ENCODE peak calls at places on chromosomes 4 and X, in five cellular contexts. R is osteoblast, C is A549, L is IMR-90, K is endodermal cell. J is an unnamed sample.

GRCh38 chr4:122854444-122854843 is 27.8 kb downstream of the FGF2 start:
- DNase-seq in L (no peak), R (no peak), K (no peak), C (no peak), J (no peak)

GRCh38 chr4:90234916-90235547 is 107.8 kb downstream of the CCSER1 start:
- DNase-seq in K (no peak), L (no peak), R (no peak), C (no peak), J (no peak)

GRCh38 chr4:153564630-153565525 is 98.7 kb downstream of the TMEM131L start:
- DNase-seq in R (no peak), K (no peak), L (peak; percentile 60), C (peak; percentile 42), J (no peak)

GRCh38 chrX:87518504-87518903 is 902 bp downstream of the KLHL4 start:
- DNase-seq in C (no peak), K (no peak), R (no peak), L (peak; percentile 18), J (no peak)

GRCh38 chr4:149708513-149709175 is 107.0 kb downstream of the IQCM start:
- DNase-seq in L (peak; percentile 46), K (no peak), R (no peak), C (no peak), J (no peak)

GRCh38 chr4:35835893-35836292 is 408.4 kb downstream of the ARAP2 start:
- DNase-seq in C (no peak), L (no peak), R (no peak), K (no peak), J (no peak)

GRCh38 chrX:119145241-119145653 is 17.6 kb upstream of the KIAA1210 start:
- DNase-seq in C (peak; percentile 37), R (peak; percentile 50), K (peak; percentile 71), L (no peak), J (no peak)

GRCh38 chr4:146890301-146890700 is 55.4 kb downstream of the TTC29 start:
- DNase-seq in K (no peak), C (no peak), L (no peak), R (no peak), J (no peak)

GRCh38 chr4:87017580-87018061 is 82.8 kb downstream of the AFF1 start:
- DNase-seq in K (no peak), C (peak; percentile 68), R (no peak), L (peak; percentile 88), J (no peak)

GRCh38 chr4:113759696-113760093 is 1.8 kb downstream of the CAMK2D start:
- DNase-seq in C (no peak), L (peak; percentile 12), K (no peak), R (no peak), J (no peak)

GRCh38 chr4:169201144-169202124 is 69.3 kb downstream of the SH3RF1 start:
- DNase-seq in L (no peak), C (no peak), K (no peak), R (no peak), J (no peak)

GRCh38 chr4:7089211-7089964 is 21.5 kb upstream of the GRPEL1 start:
- DNase-seq in C (no peak), K (no peak), R (no peak), L (no peak), J (no peak)

GRCh38 chr4:105620640-105621323 is 68.4 kb downstream of the ARHGEF38 start:
- DNase-seq in C (peak; percentile 5), L (peak; percentile 57), K (no peak), R (peak; percentile 79), J (no peak)

GRCh38 chr4:29970626-29971025 is 749.5 kb upstream of the PCDH7 start:
- DNase-seq in C (peak; percentile 4), R (no peak), L (no peak), K (peak; percentile 60), J (no peak)
- TF ChIP-seq CTCF in C (no peak), R (no peak), L (no peak), K (peak; percentile 79), J (no peak)

GRCh38 chrX:110432831-110433230 is 74.2 kb downstream of the RTL9 start:
- DNase-seq in L (no peak), R (no peak), C (no peak), K (no peak), J (no peak)
- H3K4me1 ChIP-seq in L (no peaks in the 10 kb centered on the region), R (no peaks in the 10 kb centered on the region), C (no peaks in the 10 kb centered on the region), K (no peaks in the 10 kb centered on the region), J (no peaks in the 10 kb centered on the region)

DNA sequence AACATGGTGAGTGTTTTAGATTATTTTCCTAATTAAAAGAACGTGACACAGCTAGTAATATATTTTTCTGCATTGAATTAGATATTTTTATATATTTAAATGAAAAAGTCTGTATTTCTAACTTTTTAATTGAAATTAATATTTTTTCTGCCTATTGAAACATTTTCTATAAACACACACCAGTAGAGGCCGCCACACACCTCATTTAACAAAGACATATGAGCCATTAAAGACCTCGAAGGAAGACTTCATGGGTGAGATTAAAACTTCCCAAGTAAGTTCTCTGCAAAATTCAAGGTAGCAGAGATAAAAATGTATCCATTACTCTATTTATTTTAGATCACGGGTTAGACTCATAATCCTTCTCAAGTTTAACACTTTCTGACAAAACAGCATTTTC is 8.3 kb downstream of the SLITRK2 start:
- DNase-seq in K (peak; percentile 44), C (peak; percentile 17), L (no peak), R (no peak), J (no peak)
- TF ChIP-seq CTCF in K (peak; percentile 66), C (peak; percentile 26), L (peak; percentile 27), R (no peak), J (no peak)

GRCh38 chr4:16897351-16897750 is 1.1 kb downstream of the LDB2 start:
- DNase-seq in C (no peak), L (peak; percentile 30), K (peak; percentile 69), R (no peak), J (no peak)
- H3K4me1 ChIP-seq in C (no peaks in the 10 kb centered on the region), L (peaks cover 11% of the 10 kb centered on the region), K (peaks cover 8% of the 10 kb centered on the region), R (peaks cover 46% of the 10 kb centered on the region), J (no peaks in the 10 kb centered on the region)

DNA sequence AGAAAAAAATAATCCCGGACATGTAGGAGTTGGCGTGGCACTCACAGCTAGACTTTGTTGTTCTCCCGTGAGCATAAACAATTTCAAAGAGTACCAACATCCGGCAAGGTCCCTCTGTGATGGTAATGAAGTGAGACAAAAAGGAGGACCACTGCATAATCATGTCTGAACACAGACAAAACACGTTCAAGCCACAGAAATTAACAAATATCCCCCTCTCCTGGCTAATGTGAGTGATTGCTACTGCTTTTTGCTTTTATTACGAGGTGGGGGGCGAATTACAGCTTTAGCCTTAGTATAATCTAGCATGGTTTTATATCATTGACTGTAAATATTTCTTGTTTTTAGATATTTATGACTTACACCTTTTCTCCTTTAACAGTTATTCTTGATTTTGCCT is 118.5 kb downstream of the PLS3 start:
- DNase-seq in L (peak; percentile 39), K (no peak), R (peak; percentile 77), C (peak; percentile 36), J (no peak)
- TF ChIP-seq CTCF in L (peak; percentile 57), K (peak; percentile 73), R (peak; percentile 57), C (peak; percentile 48), J (no peak)

DNA sequence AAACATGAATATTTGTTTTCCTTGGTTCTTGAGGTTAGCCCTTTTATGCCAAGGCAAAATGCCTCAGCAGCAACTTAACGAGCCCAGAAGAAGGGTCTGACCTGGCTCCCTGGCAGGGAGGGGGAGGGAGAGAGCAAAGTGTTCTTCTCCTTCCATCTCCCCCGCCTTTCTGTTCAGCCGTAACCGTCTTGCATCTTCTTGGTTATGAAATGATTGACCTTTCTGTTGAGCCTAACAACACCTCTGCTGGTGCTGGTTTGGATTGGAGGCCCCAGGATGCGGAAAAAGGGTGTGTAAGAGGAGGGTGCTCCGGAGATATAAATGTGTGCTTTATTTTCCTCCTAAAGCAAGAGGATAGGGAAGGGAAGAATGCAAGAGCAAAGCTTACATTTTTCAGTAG is 44.7 kb downstream of the PTTG2 start:
- DNase-seq in R (no peak), C (no peak), K (peak; percentile 55), L (no peak), J (no peak)
- H3K4me1 ChIP-seq in R (peaks cover 15% of the 10 kb centered on the region), C (no peaks in the 10 kb centered on the region), K (peaks cover 11% of the 10 kb centered on the region), L (peaks cover 17% of the 10 kb centered on the region), J (peaks cover 20% of the 10 kb centered on the region)

DNA sequence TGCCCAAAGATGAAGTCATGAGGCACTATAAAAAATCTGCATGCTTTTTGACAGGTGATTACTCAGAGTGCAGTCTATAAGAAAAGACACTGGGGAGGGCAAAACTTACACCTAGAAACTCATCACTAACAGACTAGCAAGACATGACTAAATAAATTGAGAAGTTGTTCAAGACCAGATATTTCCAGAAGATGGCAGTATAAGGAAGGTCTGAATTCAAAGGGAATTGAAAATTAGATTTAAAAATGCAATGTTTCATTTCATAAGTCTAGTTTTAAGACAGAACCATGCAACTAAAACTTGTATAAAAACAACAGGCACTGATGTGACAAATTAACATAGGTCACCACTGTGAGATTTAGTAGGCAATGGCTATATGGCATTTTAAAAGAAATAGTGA is 232.5 kb upstream of the POF1B start:
- DNase-seq in C (peak; percentile 5), R (no peak), L (peak; percentile 22), K (no peak), J (no peak)
- TF ChIP-seq CTCF in C (peak; percentile 36), R (peak; percentile 43), L (peak; percentile 53), K (peak; percentile 74), J (no peak)

DNA sequence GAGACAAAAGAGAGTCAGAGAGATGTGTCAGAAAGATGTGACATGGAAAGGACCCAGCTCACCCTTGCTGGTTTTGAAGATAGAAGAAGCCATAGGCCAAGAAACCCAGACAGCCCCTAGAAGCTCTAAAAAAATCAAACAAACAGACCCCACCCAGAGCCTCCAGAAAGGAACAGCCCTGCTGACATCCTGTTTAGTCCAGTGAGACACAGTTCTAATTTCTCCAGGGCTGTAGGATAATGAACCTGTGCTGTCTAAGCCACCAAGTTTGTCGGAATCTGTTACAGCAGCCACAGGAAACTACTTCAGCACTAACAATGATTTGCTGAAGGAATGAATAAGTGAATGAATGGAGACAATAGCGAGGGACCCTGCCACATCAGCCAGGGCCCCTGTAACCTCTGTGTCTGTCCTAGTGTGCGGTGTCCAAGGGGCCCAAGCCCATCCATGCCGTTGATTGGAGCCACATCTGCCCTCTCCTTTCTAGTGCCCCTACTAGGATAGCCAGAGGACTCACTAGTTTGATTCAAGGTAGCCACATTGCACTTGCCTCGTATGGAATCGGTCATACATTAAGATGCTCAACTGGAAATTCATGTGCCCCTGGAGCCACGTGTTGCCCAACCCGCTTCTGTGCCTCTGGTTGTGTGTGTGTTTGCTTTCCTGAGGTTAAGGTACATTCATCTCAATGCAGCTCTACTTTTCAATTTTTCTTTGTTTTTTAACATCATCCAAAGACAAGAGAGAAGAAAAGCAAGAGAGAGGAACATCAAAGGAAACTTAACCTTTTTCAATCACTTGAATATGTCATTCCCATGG is 32.5 kb upstream of the SLC2A9 start:
- DNase-seq in K (no peak), C (no peak), L (no peak), R (no peak), J (no peak)
- H3K4me1 ChIP-seq in K (peaks cover 9% of the 10 kb centered on the region), C (no peaks in the 10 kb centered on the region), L (no peaks in the 10 kb centered on the region), R (no peaks in the 10 kb centered on the region), J (no peaks in the 10 kb centered on the region)

J was measured in left lung.